ENCODE peak calls at places on chromosome 16, in five cellular contexts. D is body of pancreas, W is HCT116, M is K562, R is upper lobe of left lung. U is an unnamed sample.

GRCh38 chr16:22977294-22977697 is 163.3 kb downstream of the HS3ST2 start:
- ATAC-seq in D (no peak), W (peak), M (no peak), R (no peak), U (no peak)

GRCh38 chr16:50502616-50503000 is 45.6 kb upstream of the NKD1 start:
- ATAC-seq in D (no peak), W (no peak), M (no peak), R (no peak), U (no peak)

GRCh38 chr16:77794586-77794985 is 6.2 kb downstream of the VAT1L start:
- ATAC-seq in D (no peak), W (no peak), M (no peak), R (no peak), U (no peak)

GRCh38 chr16:73350707-73351452 is 303.0 kb upstream of the ZFHX3 start:
- ATAC-seq in D (no peak), W (no peak), M (no peak), R (no peak), U (no peak)

GRCh38 chr16:89530401-89531381 is 22.5 kb downstream of the SPG7 start:
- ATAC-seq in D (no peak), W (no peak), M (no peak), R (no peak), U (no peak)

GRCh38 chr16:14669776-14670175 is 24.3 kb downstream of the PLA2G10 start:
- ATAC-seq in D (peak), W (peak), M (no peak), R (no peak), U (no peak)

GRCh38 chr16:75627856-75628255 is 4.8 kb upstream of the ADAT1 start:
- ATAC-seq in D (no peak), W (no peak), M (no peak), R (no peak), U (no peak)

GRCh38 chr16:50666658-50667496 is 14.2 kb downstream of the SNX20 start:
- ATAC-seq in D (no peak), W (no peak), M (no peak), R (peak), U (no peak)

GRCh38 chr16:53892155-53892554 is 188.2 kb downstream of the FTO start:
- ATAC-seq in D (peak), W (peak), M (peak), R (peak), U (no peak)

GRCh38 chr16:54284319-54284930 is 2.2 kb downstream of the IRX3 start:
- ATAC-seq in D (no peak), W (no peak), M (no peak), R (no peak), U (no peak)

GRCh38 chr16:15704545-15704987 is 54.5 kb downstream of the NDE1 start:
- ATAC-seq in D (peak), W (peak), M (peak), R (peak), U (peak)

GRCh38 chr16:51193879-51194278 is 42.8 kb upstream of the SALL1 start:
- ATAC-seq in D (no peak), W (no peak), M (no peak), R (no peak), U (no peak)

GRCh38 chr16:15611610-15612009 is 31.3 kb downstream of the MARF1 start:
- ATAC-seq in D (peak), W (no peak), M (no peak), R (no peak), U (no peak)

GRCh38 chr16:14300631-14301149 is 229.6 kb downstream of the MRTFB start:
- ATAC-seq in D (peak), W (peak), M (peak), R (peak), U (peak)

GRCh38 chr16:66551362-66551761 is 1.0 kb upstream of the CKLF start:
- ATAC-seq in D (no peak), W (peak), M (peak), R (peak), U (no peak)

GRCh38 chr16:11556945-11557720 is 29.6 kb downstream of the LITAF start:
- ATAC-seq in D (no peak), W (no peak), M (no peak), R (no peak), U (no peak)

GRCh38 chr16:3094289-3095027 is 4.6 kb downstream of the ZSCAN10 start:
- ATAC-seq in D (peak), W (peak), M (peak), R (no peak), U (no peak)

GRCh38 chr16:30457743-30458560 is 12.3 kb upstream of the SEPHS2 start:
- ATAC-seq in D (no peak), W (no peak), M (no peak), R (no peak), U (no peak)
- H3K4me3 ChIP-seq in D (no peak), W (no peak), M (no peak), R (no peak), U (no peak)

DNA sequence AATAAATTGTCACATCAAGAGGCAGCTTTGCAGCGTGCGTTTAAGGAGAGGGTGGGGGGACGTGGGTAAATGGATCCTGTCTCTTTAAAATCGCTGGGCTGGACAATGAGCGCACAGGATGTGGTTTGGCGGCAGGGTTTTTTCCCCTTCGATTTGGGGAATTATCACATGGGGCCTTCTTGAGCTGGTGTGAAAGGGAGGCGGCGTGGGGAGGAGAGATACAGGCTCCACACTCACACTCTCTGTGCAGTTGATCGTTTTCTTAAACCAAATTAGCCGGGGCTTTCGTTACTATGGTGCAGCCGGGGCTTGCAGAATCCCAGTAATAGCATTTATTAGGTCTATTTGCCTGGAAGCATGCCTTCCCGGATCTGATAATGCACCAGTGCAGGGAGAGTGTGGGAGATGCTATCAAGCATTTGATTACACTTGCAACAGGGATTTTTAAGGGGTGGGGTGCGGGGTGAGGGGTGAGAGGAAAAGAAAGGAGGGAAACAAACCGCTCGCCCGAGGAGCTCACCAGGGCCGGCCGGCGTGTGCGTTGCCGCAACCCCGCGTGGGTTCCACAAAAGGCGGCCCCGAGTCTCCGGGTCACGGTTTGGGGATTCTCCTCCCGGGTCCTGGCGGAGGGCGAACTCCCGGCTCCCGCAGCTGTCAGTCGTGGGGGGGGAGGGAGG is 58.9 kb upstream of the GSE1 start:
- ATAC-seq in D (peak), W (peak), M (peak), R (peak), U (peak)
- TF ChIP-seq POLR2A in D (no peak), W (peak), M (peak), R (no peak), U (no peak)

GRCh38 chr16:79411357-79411756 is 189.2 kb downstream of the MAF start:
- ATAC-seq in D (no peak), W (no peak), M (no peak), R (no peak), U (no peak)
- H3K4me3 ChIP-seq in D (no peak), W (no peak), M (no peak), R (no peak), U (no peak)

GRCh38 chr16:29974291-29975133 is 844 bp downstream of the TAOK2 start:
- ATAC-seq in D (no peak), W (no peak), M (peak), R (peak), U (no peak)
- TF ChIP-seq POLR2A in D (no peak), W (no peak), M (no peak), R (peak), U (peak)

GRCh38 chr16:83901101-83901500 is 2.2 kb downstream of the MLYCD start:
- ATAC-seq in D (no peak), W (no peak), M (no peak), R (no peak), U (no peak)

GRCh38 chr16:83899272-83899897 is 470 bp downstream of the MLYCD start:
- ATAC-seq in D (peak), W (peak), M (peak), R (peak), U (peak)

GRCh38 chr16:83898463-83899271 is at the start of gene MLYCD:
- ATAC-seq in D (peak), W (peak), M (peak), R (peak), U (peak)

GRCh38 chr16:83899978-83900377 is 1.1 kb downstream of the MLYCD start:
- ATAC-seq in D (no peak), W (no peak), M (no peak), R (no peak), U (no peak)

DNA sequence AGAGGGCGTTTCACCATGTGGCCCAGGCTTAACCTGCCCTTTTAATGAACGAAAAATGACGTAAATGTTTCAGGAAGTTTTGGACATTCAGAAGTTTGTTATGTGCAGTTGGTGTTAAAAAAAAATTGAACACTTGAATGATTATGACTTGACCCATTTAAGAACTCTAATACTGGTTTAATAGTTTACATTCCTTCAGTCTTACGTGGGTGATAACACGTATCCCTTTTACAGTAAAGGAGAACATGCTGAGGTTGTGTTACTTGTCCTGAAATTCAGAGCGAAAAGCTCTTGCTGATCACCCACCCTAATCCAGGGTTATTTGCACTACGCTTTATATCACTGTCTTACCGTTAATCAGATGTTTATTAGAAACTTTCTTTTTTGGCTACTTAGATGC is 1.7 kb downstream of the MLYCD start:
- ATAC-seq in D (no peak), W (no peak), M (no peak), R (no peak), U (no peak)
- H3K4me3 ChIP-seq in D (no peak), W (no peak), M (no peak), R (no peak), U (no peak)

GRCh38 chr16:57576429-57576870 is 34.0 kb downstream of the ADGRG5 start:
- ATAC-seq in D (peak), W (peak), M (peak), R (peak), U (peak)
- TF ChIP-seq POLR2A in D (no peak), W (no peak), M (no peak), R (no peak), U (no peak)

DNA sequence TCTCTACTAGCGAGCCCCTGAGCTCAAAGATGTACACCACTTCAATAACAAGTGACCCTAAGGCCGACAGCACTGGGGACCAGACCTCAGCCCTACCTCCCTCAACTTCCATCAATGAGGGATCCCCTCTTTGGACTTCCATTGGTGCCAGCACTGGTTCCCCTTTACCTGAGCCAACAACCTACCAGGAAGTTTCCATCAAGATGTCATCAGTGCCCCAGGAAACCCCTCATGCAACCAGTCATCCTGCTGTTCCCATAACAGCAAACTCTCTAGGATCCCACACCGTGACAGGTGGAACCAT is 734 bp downstream of the SPN start:
- ATAC-seq in D (no peak), W (no peak), M (no peak), R (no peak), U (no peak)
- H3K4me3 ChIP-seq in D (no peak), W (no peak), M (peak), R (peak), U (peak)

GRCh38 chr16:67993207-67994036 is 5.9 kb downstream of the DPEP2 start:
- ATAC-seq in D (peak), W (peak), M (peak), R (peak), U (peak)
- TF ChIP-seq POLR2A in D (no peak), W (no peak), M (peak), R (peak), U (peak)

DNA sequence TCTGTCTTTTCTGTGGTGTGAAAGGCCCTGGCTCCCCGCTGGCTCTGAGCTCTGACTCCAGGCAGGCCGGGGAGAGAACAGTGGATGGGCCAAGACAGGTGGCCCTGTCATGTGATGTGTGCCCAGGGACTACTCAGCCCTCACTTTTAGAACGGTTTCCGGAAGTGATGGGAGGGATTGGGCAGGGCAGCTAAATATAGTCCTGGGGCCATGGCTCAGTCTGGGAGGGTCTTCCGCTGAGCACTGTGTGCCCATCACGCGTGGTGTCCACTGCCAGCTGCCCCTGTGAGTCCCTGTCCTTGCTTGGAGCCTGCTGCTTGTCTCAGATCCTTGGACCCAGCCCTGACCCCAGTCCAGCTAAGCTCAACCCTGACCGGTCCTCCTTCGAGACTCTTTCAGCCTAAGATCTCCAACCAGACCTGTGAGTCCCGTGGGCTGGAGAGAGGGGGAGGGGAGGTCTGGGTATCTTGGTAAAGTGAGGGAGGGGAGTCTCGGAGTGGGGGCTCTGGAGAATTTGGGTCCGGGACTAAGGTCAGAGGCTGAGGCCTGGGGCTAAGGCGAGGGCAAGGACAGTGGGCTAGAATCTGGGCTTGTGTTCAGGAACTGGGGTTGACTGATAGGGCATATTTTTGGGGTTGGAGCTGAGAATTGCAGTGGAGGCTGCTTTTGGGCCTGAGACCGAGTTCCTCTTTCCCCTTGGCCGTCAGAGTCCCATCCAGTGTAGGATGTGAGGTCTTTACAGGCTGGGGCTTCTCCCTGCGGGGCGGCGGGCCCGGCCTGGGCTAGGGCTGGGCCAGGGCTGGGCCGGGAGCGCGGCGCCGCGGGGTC is at the start of gene TRIM72:
- ATAC-seq in D (no peak), W (peak), M (no peak), R (no peak), U (no peak)
- H3K4me3 ChIP-seq in D (peak), W (peak), M (peak), R (peak), U (peak)

GRCh38 chr16:86609115-86609514 is 30.8 kb downstream of the FOXL1 start:
- ATAC-seq in D (no peak), W (no peak), M (no peak), R (no peak), U (no peak)
- TF ChIP-seq POLR2A in D (no peak), W (no peak), M (no peak), R (no peak), U (no peak)

U was measured in gastroesophageal sphincter.